ENCODE peak calls at places on chromosomes 7 and 10, in four cellular contexts. H is psoas muscle; Z is CD4-positive, alpha-beta T cell; V is brain microvascular endothelial cell. Y is an unnamed sample.

GRCh38 chr10:17510242-17510908 is 56.0 kb upstream of the ST8SIA6 start:
- DNase-seq in H (no peak), Z (no peak), V (no peak), Y (no peak)

GRCh38 chr7:47227762-47228177 is 354.1 kb downstream of the TNS3 start:
- DNase-seq in H (no peak), Z (no peak), V (peak; percentile 78), Y (peak; percentile 12)

GRCh38 chr7:108480311-108480710 is 24.1 kb upstream of the NRCAM start:
- DNase-seq in H (no peak), Z (no peak), V (no peak), Y (no peak)

GRCh38 chr7:35849158-35849831 is 48.4 kb downstream of the SEPTIN7 start:
- DNase-seq in H (no peak), Z (no peak), V (peak; percentile 66), Y (no peak)

GRCh38 chr7:71548746-71549145 is 416.8 kb downstream of the GALNT17 start:
- DNase-seq in H (no peak), Z (no peak), V (no peak), Y (no peak)

GRCh38 chr10:62244785-62245595 is 23.7 kb downstream of the RTKN2 start:
- DNase-seq in H (no peak), Z (no peak), V (peak; percentile 77), Y (peak; percentile 53)

GRCh38 chr10:96172666-96173065 is 42.6 kb downstream of the ZNF518A start:
- DNase-seq in H (no peak), Z (no peak), V (no peak), Y (no peak)

GRCh38 chr7:40015790-40016296 is 65.8 kb downstream of the CDK13 start:
- DNase-seq in H (no peak), Z (no peak), V (peak; percentile 11), Y (no peak)

GRCh38 chr7:90877201-90877600 is 281.1 kb downstream of the CDK14 start:
- DNase-seq in H (no peak), Z (no peak), V (no peak), Y (no peak)

GRCh38 chr10:61975107-61975932 is 73.8 kb downstream of the ARID5B start:
- DNase-seq in H (no peak), Z (no peak), V (peak; percentile 54), Y (no peak)

GRCh38 chr7:102140952-102141370 is 145.7 kb upstream of the SH2B2 start:
- DNase-seq in H (no peak), Z (no peak), V (no peak), Y (peak; percentile 30)

GRCh38 chr10:66836057-66836456 is 89.8 kb upstream of the LRRTM3 start:
- DNase-seq in H (no peak), Z (no peak), V (peak; percentile 73), Y (no peak)

GRCh38 chr10:74778436-74779094 is 47.8 kb upstream of the KAT6B start:
- DNase-seq in H (no peak), Z (no peak), V (no peak), Y (no peak)

GRCh38 chr10:930415-931325 is 835 bp downstream of the LARP4B start:
- DNase-seq in H (peak; percentile 37), Z (peak; percentile 18), V (no peak), Y (peak; percentile 33)

GRCh38 chr10:13632879-13633437 is 46.2 kb downstream of the PRPF18 start:
- DNase-seq in H (no peak), Z (no peak), V (no peak), Y (no peak)

GRCh38 chr7:1919539-1920265 is 249.6 kb downstream of the ELFN1 start:
- DNase-seq in H (no peak), Z (no peak), V (no peak), Y (peak; percentile 45)

GRCh38 chr10:29174389-29174788 is 114.5 kb upstream of the LYZL1 start:
- DNase-seq in H (no peak), Z (no peak), V (no peak), Y (no peak)

GRCh38 chr7:67636363-67637355 is 640.0 kb downstream of the TYW1 start:
- DNase-seq in H (no peak), Z (no peak), V (no peak), Y (no peak)

GRCh38 chr7:39595102-39595620 is 28.2 kb upstream of the RALA start:
- DNase-seq in H (no peak), Z (no peak), V (peak; percentile 47), Y (no peak)

GRCh38 chr10:95312264-95312663 is 21.5 kb upstream of the PDLIM1 start:
- DNase-seq in H (no peak), Z (no peak), V (no peak), Y (no peak)

GRCh38 chr7:117074378-117074777 is 121.1 kb downstream of the ST7 start:
- DNase-seq in H (no peak), Z (no peak), V (no peak), Y (no peak)

GRCh38 chr7:101816499-101817030 is 861 bp upstream of the CUX1 start:
- DNase-seq in H (peak; percentile 64), Z (peak; percentile 23), V (no peak), Y (peak; percentile 39)

GRCh38 chr7:37694208-37695080 is 10.9 kb downstream of the GPR141 start:
- DNase-seq in H (no peak), Z (no peak), V (no peak), Y (no peak)

GRCh38 chr10:74187237-74187636 is 36.2 kb downstream of the ADK start:
- DNase-seq in H (no peak), Z (no peak), V (no peak), Y (no peak)

GRCh38 chr10:100876575-100877158 is 36.1 kb upstream of the SLF2 start:
- DNase-seq in H (no peak), Z (no peak), V (no peak), Y (peak; percentile 45)
- H3K27me3 ChIP-seq in H (peaks cover 31% of the 10 kb centered on the region), Z (no peaks in the 10 kb centered on the region), V (no peaks in the 10 kb centered on the region), Y (no peaks in the 10 kb centered on the region)

GRCh38 chr10:123715546-123715945 is 49.4 kb downstream of the GPR26 start:
- DNase-seq in H (no peak), Z (no peak), V (no peak), Y (no peak)
- H3K27me3 ChIP-seq in H (no peaks in the 10 kb centered on the region), Z (no peaks in the 10 kb centered on the region), V (no peaks in the 10 kb centered on the region), Y (no peaks in the 10 kb centered on the region)

GRCh38 chr10:99526861-99527504 is 5.8 kb upstream of the NKX2-3 start:
- DNase-seq in H (no peak), Z (no peak), V (no peak), Y (no peak)
- H3K27me3 ChIP-seq in H (peaks cover 99% of the 10 kb centered on the region), Z (peaks cover 90% of the 10 kb centered on the region), V (peaks cover 95% of the 10 kb centered on the region), Y (no peaks in the 10 kb centered on the region)

GRCh38 chr7:27164381-27165088 is 802 bp downstream of the HOXA9 start:
- DNase-seq in H (peak; percentile 22), Z (no peak), V (no peak), Y (no peak)
- H3K27me3 ChIP-seq in H (no peaks in the 10 kb centered on the region), Z (peaks cover 96% of the 10 kb centered on the region), V (peaks cover 96% of the 10 kb centered on the region), Y (no peaks in the 10 kb centered on the region)

DNA sequence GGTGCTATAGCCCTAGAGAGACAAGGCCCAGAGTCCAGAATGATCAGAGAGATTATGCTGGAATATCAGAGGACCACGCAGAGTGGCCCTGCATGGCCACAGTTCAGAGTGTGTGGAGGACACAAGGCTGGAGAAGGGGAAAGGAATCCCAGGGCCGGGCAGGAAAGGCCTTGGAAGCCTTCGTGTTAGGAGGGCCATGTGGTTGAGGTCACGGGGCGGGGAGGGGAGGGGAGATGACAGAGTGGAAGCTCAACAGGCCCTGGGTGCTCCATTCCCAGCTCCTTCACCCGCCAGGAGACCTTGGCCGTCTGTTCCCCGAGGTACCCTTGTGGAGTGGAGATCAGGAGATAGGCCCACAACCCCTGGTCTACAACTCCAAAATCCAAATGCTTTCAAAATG is 13.2 kb upstream of the EN2 start:
- DNase-seq in H (no peak), Z (no peak), V (no peak), Y (no peak)
- H3K27me3 ChIP-seq in H (peaks cover 80% of the 10 kb centered on the region), Z (peaks cover 34% of the 10 kb centered on the region), V (peaks cover 25% of the 10 kb centered on the region), Y (peaks cover 2% of the 10 kb centered on the region)

GRCh38 chr10:100645609-100646008 is 99.8 kb upstream of the PAX2 start:
- DNase-seq in H (no peak), Z (no peak), V (no peak), Y (no peak)
- H3K27me3 ChIP-seq in H (peaks cover 71% of the 10 kb centered on the region), Z (peaks cover 53% of the 10 kb centered on the region), V (peaks cover 11% of the 10 kb centered on the region), Y (peaks cover 14% of the 10 kb centered on the region)

GRCh38 chr7:157684596-157685429 is 348.0 kb downstream of the DNAJB6 start:
- DNase-seq in H (no peak), Z (no peak), V (no peak), Y (no peak)

GRCh38 chr7:157684157-157684595 is 347.4 kb downstream of the DNAJB6 start:
- DNase-seq in H (no peak), Z (no peak), V (no peak), Y (no peak)

GRCh38 chr7:157683251-157684156 is 346.7 kb downstream of the DNAJB6 start:
- DNase-seq in H (no peak), Z (no peak), V (no peak), Y (peak; percentile 2)

GRCh38 chr7:157682064-157682945 is 345.5 kb downstream of the DNAJB6 start:
- DNase-seq in H (no peak), Z (no peak), V (no peak), Y (peak; percentile 2)

GRCh38 chr7:157682946-157683239 is 346.1 kb downstream of the DNAJB6 start:
- DNase-seq in H (no peak), Z (no peak), V (no peak), Y (no peak)
- H3K27me3 ChIP-seq in H (peaks cover 88% of the 10 kb centered on the region), Z (peaks cover 82% of the 10 kb centered on the region), V (peaks cover 38% of the 10 kb centered on the region), Y (no peaks in the 10 kb centered on the region)

GRCh38 chr7:104328970-104329825 is 795 bp downstream of the LHFPL3 start:
- DNase-seq in H (no peak), Z (no peak), V (no peak), Y (no peak)

GRCh38 chr7:104327963-104328307 is 468 bp upstream of the LHFPL3 start:
- DNase-seq in H (no peak), Z (no peak), V (no peak), Y (no peak)

GRCh38 chr7:104327534-104327933 is 869 bp upstream of the LHFPL3 start:
- DNase-seq in H (no peak), Z (no peak), V (no peak), Y (no peak)

DNA sequence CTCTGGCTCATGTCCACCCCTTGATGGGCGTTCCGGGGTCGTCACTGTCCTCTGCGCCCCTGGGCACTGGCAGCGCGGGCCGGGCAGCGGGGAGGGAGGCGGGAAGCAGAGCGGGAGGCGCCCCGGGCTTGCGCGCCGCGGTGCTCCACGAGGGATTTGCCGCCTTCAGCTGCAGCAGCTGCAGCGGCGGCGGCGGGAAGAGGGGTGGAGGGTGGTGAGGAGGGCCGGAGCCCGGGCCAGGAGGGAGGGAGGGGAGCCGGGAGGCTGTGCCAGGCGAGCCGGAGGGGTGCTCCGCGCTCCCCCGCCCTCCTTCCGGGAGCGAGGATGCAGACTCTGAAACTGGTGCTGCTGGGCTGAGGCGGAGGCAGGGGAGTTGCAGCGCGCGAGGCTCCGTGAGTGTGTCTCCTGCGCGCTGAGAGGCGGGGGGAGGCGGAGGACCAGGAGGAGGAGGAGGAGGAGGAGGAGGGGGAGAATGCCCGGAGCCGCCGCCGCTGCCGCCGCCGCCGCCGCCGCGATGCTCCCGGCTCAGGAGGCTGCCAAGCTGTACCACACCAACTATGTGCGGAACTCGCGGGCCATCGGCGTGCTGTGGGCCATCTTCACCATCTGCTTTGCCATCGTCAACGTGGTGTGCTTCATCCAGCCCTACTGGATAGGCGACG is at the start of gene LHFPL3:
- DNase-seq in H (no peak), Z (no peak), V (no peak), Y (no peak)
- H3K27me3 ChIP-seq in H (peaks cover 50% of the 10 kb centered on the region), Z (peaks cover 53% of the 10 kb centered on the region), V (peaks cover 37% of the 10 kb centered on the region), Y (peaks cover 3% of the 10 kb centered on the region)